ENCODE peak calls at places on chromosome 1, in seven cellular contexts. A, V, M, J, R, K and W are unnamed samples.

GRCh38 chr1:192579319-192579738 is 3.8 kb downstream of the RGS1 start:
- DNase-seq in A (no peak), V (peak), M (no peak), J (no peak), R (no peak), K (no peak), W (no peak)

GRCh38 chr1:6859415-6860343 is 74.4 kb downstream of the CAMTA1 start:
- DNase-seq in A (peak), V (peak), M (peak), J (no peak), R (no peak), K (no peak), W (no peak)

GRCh38 chr1:61202854-61203603 is 120.7 kb downstream of the NFIA start:
- DNase-seq in A (no peak), V (peak), M (peak), J (no peak), R (no peak), K (no peak), W (no peak)

GRCh38 chr1:194067772-194068171 is 881.4 kb upstream of the B3GALT2 start:
- DNase-seq in A (no peak), V (peak), M (no peak), J (no peak), R (no peak), K (no peak), W (no peak)

GRCh38 chr1:93722081-93723031 is 40.7 kb upstream of the BCAR3 start:
- DNase-seq in A (no peak), V (no peak), M (no peak), J (no peak), R (no peak), K (no peak), W (no peak)

GRCh38 chr1:16067127-16067768 is 6.2 kb downstream of the FAM131C start:
- DNase-seq in A (no peak), V (no peak), M (no peak), J (peak), R (no peak), K (peak), W (no peak)

GRCh38 chr1:214319930-214320329 is 39.0 kb downstream of the SMYD2 start:
- DNase-seq in A (no peak), V (no peak), M (no peak), J (no peak), R (no peak), K (no peak), W (no peak)

GRCh38 chr1:19552291-19553010 is 67.1 kb upstream of the CAPZB start:
- DNase-seq in A (no peak), V (no peak), M (no peak), J (no peak), R (no peak), K (no peak), W (no peak)

GRCh38 chr1:58201492-58202106 is 344.9 kb downstream of the OMA1 start:
- DNase-seq in A (no peak), V (no peak), M (no peak), J (no peak), R (no peak), K (no peak), W (no peak)

GRCh38 chr1:208757846-208758245 is 513.7 kb upstream of the PLXNA2 start:
- DNase-seq in A (no peak), V (no peak), M (no peak), J (no peak), R (no peak), K (no peak), W (no peak)

GRCh38 chr1:70864302-70864701 is 183.3 kb downstream of the PTGER3 start:
- DNase-seq in A (no peak), V (no peak), M (peak), J (no peak), R (no peak), K (no peak), W (no peak)

GRCh38 chr1:234709473-234710279 is 99.7 kb upstream of the IRF2BP2 start:
- DNase-seq in A (no peak), V (no peak), M (no peak), J (no peak), R (no peak), K (no peak), W (no peak)

GRCh38 chr1:61448934-61449368 is 276.0 kb downstream of the TM2D1 start:
- DNase-seq in A (no peak), V (peak), M (no peak), J (no peak), R (no peak), K (no peak), W (no peak)

GRCh38 chr1:207822602-207823451 is 71.0 kb downstream of the CD46 start:
- DNase-seq in A (no peak), V (no peak), M (no peak), J (peak), R (no peak), K (peak), W (peak)

GRCh38 chr1:117544509-117545109 is 61.2 kb upstream of the TENT5C start:
- DNase-seq in A (no peak), V (no peak), M (no peak), J (no peak), R (no peak), K (no peak), W (no peak)

GRCh38 chr1:19045898-19046889 is 89.7 kb upstream of the IFFO2 start:
- DNase-seq in A (no peak), V (no peak), M (no peak), J (peak), R (no peak), K (no peak), W (no peak)

GRCh38 chr1:220170836-220171526 is 77.0 kb downstream of the IARS2 start:
- DNase-seq in A (no peak), V (no peak), M (no peak), J (no peak), R (no peak), K (no peak), W (no peak)

GRCh38 chr1:93628682-93629081 is 53.0 kb downstream of the BCAR3 start:
- DNase-seq in A (no peak), V (no peak), M (no peak), J (no peak), R (no peak), K (no peak), W (no peak)

GRCh38 chr1:207336559-207337467 is 15.3 kb downstream of the CD55 start:
- DNase-seq in A (peak), V (no peak), M (peak), J (no peak), R (no peak), K (no peak), W (no peak)

GRCh38 chr1:34745666-34746065 is 9.2 kb upstream of the GJB5 start:
- DNase-seq in A (no peak), V (no peak), M (no peak), J (no peak), R (no peak), K (no peak), W (no peak)

GRCh38 chr1:185111873-185112272 is 44.9 kb downstream of the TRMT1L start:
- DNase-seq in A (no peak), V (no peak), M (no peak), J (no peak), R (no peak), K (no peak), W (no peak)

GRCh38 chr1:16082283-16083038 is 9.0 kb upstream of the FAM131C start:
- DNase-seq in A (peak), V (peak), M (no peak), J (no peak), R (peak), K (peak), W (peak)

DNA sequence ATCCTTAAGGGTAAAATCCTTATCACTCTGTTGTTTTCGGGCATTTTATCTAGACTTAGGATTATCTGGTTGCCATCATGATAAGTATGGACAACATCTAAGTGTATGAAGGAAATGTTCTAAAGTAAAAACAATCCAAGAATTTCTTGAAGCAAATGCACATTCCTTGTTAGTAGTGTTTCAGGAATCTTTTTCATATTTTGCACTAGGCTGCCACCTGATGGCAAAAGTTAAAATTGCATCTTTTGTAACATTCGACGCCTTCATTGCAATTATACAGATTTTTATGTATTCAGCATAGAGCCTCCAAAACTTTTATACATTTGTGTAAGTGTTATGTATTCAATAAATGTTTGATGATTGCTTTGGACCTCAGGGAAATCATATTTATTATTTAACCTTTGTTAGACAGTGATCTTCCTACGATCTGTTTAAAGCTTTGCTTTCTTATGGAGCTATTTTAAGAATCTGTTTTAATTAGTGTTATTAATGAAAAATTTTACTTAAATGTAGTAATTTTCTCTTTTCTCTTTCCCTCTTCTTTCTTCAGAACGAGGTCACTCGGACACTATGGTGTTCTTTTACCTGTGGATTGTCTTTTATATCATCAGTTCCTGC is 49.4 kb upstream of the KIAA1614 start:
- DNase-seq in A (peak), V (peak), M (peak), J (no peak), R (no peak), K (no peak), W (no peak)
- TF ChIP-seq CTCF in A (peak), V (peak), M (peak), J (peak), R (peak), K (peak), W (peak)

DNA sequence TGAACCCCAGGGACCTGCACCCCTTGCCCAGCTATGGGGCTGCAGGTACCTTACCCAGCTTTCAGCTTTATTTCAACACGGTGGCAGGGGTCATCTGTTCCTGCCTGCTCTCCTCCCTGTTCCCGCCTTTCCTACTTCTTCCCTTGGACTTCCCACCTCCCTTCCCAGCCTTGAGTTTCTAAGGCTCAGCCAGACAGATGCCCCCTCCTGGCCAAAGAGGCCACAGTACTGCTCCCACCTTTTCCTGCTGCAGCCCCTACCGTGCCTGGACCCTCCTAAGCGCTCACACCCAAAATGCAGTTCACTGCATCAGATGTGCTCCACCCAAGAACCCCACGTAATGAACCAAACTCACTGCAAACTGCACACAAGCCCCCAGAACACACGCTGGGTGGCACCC is 7.7 kb downstream of the NOC2L start:
- DNase-seq in A (no peak), V (no peak), M (no peak), J (no peak), R (no peak), K (no peak), W (no peak)
- TF ChIP-seq CTCF in A (peak), V (peak), M (peak), J (no peak), R (peak), K (no peak), W (no peak)

GRCh38 chr1:21510885-21511578 is 1.8 kb downstream of the ALPL start:
- DNase-seq in A (no peak), V (no peak), M (no peak), J (no peak), R (no peak), K (no peak), W (no peak)
- TF ChIP-seq CTCF in A (peak), V (no peak), M (no peak), J (no peak), R (peak), K (no peak), W (no peak)

GRCh38 chr1:52550447-52550846 is 2.4 kb downstream of the TUT4 start:
- DNase-seq in A (no peak), V (no peak), M (no peak), J (no peak), R (no peak), K (no peak), W (no peak)
- TF ChIP-seq CTCF in A (no peak), V (no peak), M (no peak), J (no peak), R (no peak), K (no peak), W (no peak)